ENCODE peak calls at places on chromosome 10, in nine cellular contexts. J is NAMALWA; O is effector memory CD4-positive, alpha-beta T cell; H is endothelial cell; G is cortex of kidney; F is memory B cell; S is ELF-1; I is breast epithelium; B is Daoy. V is an unnamed sample.

GRCh38 chr10:72041491-72041890 is 46.9 kb downstream of the SPOCK2 start:
- DNase-seq in J (no peak), O (no peak), H (no peak), G (no peak), F (no peak), S (no peak), I (no peak), B (no peak), V (no peak)

GRCh38 chr10:21528452-21529235 is 3.2 kb upstream of the SKIDA1 start:
- DNase-seq in J (no peak), O (no peak), H (no peak), G (no peak), F (no peak), S (peak), I (no peak), B (peak), V (no peak)

GRCh38 chr10:71964669-71965515 is 697 bp downstream of the CHST3 start:
- DNase-seq in J (no peak), O (no peak), H (peak), G (no peak), F (no peak), S (peak), I (no peak), B (peak), V (no peak)

GRCh38 chr10:75165684-75166622 is 44.6 kb upstream of the VDAC2 start:
- DNase-seq in J (no peak), O (no peak), H (no peak), G (no peak), F (no peak), S (no peak), I (no peak), B (no peak), V (peak)

GRCh38 chr10:27360581-27361172 is 120.1 kb upstream of the ACBD5 start:
- DNase-seq in J (peak), O (peak), H (peak), G (no peak), F (peak), S (peak), I (peak), B (peak), V (peak)

GRCh38 chr10:71873582-71874182 is 22.6 kb upstream of the PSAP start:
- DNase-seq in J (no peak), O (no peak), H (no peak), G (no peak), F (no peak), S (no peak), I (no peak), B (no peak), V (no peak)

GRCh38 chr10:86872757-86873156 is 84.7 kb downstream of the MMRN2 start:
- DNase-seq in J (no peak), O (no peak), H (no peak), G (no peak), F (no peak), S (peak), I (no peak), B (peak), V (no peak)

GRCh38 chr10:66283064-66283463 is 642.8 kb upstream of the LRRTM3 start:
- DNase-seq in J (no peak), O (no peak), H (no peak), G (no peak), F (no peak), S (no peak), I (no peak), B (no peak), V (no peak)

GRCh38 chr10:50544095-50544856 is 79.5 kb downstream of the SGMS1 start:
- DNase-seq in J (no peak), O (no peak), H (no peak), G (no peak), F (no peak), S (no peak), I (no peak), B (no peak), V (no peak)

GRCh38 chr10:73931767-73932624 is 21.1 kb downstream of the PLAU start:
- DNase-seq in J (no peak), O (peak), H (no peak), G (no peak), F (no peak), S (peak), I (no peak), B (peak), V (peak)

GRCh38 chr10:31962826-31963597 is 34.4 kb upstream of the ARHGAP12 start:
- DNase-seq in J (no peak), O (no peak), H (no peak), G (no peak), F (no peak), S (peak), I (no peak), B (no peak), V (no peak)

GRCh38 chr10:90042075-90042474 is 340.7 kb downstream of the KIF20B start:
- DNase-seq in J (no peak), O (no peak), H (no peak), G (no peak), F (no peak), S (peak), I (no peak), B (no peak), V (no peak)

GRCh38 chr10:28250782-28251181 is 52.1 kb downstream of the MPP7 start:
- DNase-seq in J (peak), O (no peak), H (no peak), G (no peak), F (no peak), S (no peak), I (no peak), B (no peak), V (peak)

GRCh38 chr10:100724531-100725027 is 20.8 kb upstream of the PAX2 start:
- DNase-seq in J (no peak), O (no peak), H (no peak), G (no peak), F (no peak), S (no peak), I (no peak), B (no peak), V (no peak)

GRCh38 chr10:34796133-34796532 is 19.0 kb downstream of the PARD3 start:
- DNase-seq in J (no peak), O (no peak), H (no peak), G (no peak), F (no peak), S (no peak), I (no peak), B (no peak), V (no peak)

GRCh38 chr10:118669020-118669766 is 73.7 kb upstream of the PRLHR start:
- DNase-seq in J (no peak), O (no peak), H (no peak), G (no peak), F (no peak), S (no peak), I (no peak), B (no peak), V (peak)

GRCh38 chr10:59799421-59799820 is 46.2 kb upstream of the MRLN start:
- DNase-seq in J (no peak), O (no peak), H (no peak), G (no peak), F (no peak), S (no peak), I (no peak), B (no peak), V (no peak)

GRCh38 chr10:14707441-14707840 is 67.3 kb downstream of the FAM107B start:
- DNase-seq in J (no peak), O (no peak), H (no peak), G (no peak), F (no peak), S (no peak), I (no peak), B (no peak), V (no peak)

GRCh38 chr10:118967160-118967559 is 62.4 kb upstream of the NANOS1 start:
- DNase-seq in J (no peak), O (no peak), H (no peak), G (no peak), F (no peak), S (peak), I (no peak), B (no peak), V (no peak)

GRCh38 chr10:52146766-52147165 is 167.3 kb upstream of the DKK1 start:
- DNase-seq in J (no peak), O (no peak), H (no peak), G (no peak), F (no peak), S (no peak), I (no peak), B (no peak), V (no peak)

GRCh38 chr10:99285846-99286245 is 43.3 kb upstream of the CNNM1 start:
- DNase-seq in J (no peak), O (no peak), H (no peak), G (no peak), F (no peak), S (no peak), I (no peak), B (no peak), V (no peak)

GRCh38 chr10:17835688-17836087 is 26.5 kb downstream of the MRC1 start:
- DNase-seq in J (no peak), O (no peak), H (no peak), G (no peak), F (no peak), S (peak), I (no peak), B (peak), V (no peak)

GRCh38 chr10:60413306-60414012 is 23.8 kb upstream of the ANK3 start:
- DNase-seq in J (no peak), O (no peak), H (no peak), G (no peak), F (no peak), S (no peak), I (no peak), B (no peak), V (no peak)

GRCh38 chr10:18137111-18137510 is 3.1 kb upstream of the CACNB2 start:
- DNase-seq in J (no peak), O (no peak), H (no peak), G (no peak), F (no peak), S (no peak), I (no peak), B (no peak), V (no peak)

GRCh38 chr10:50582766-50583762 is 40.7 kb downstream of the SGMS1 start:
- DNase-seq in J (no peak), O (no peak), H (no peak), G (no peak), F (no peak), S (no peak), I (no peak), B (no peak), V (no peak)

GRCh38 chr10:17286562-17287089 is 58.6 kb downstream of the VIM start:
- DNase-seq in J (no peak), O (no peak), H (no peak), G (no peak), F (no peak), S (peak), I (no peak), B (no peak), V (no peak)

GRCh38 chr10:14500172-14500765 is 169.5 kb upstream of the FRMD4A start:
- DNase-seq in J (no peak), O (no peak), H (no peak), G (no peak), F (no peak), S (no peak), I (no peak), B (no peak), V (peak)

GRCh38 chr10:5428133-5428532 is 15.8 kb downstream of the NET1 start:
- DNase-seq in J (no peak), O (no peak), H (no peak), G (no peak), F (no peak), S (no peak), I (no peak), B (no peak), V (no peak)

GRCh38 chr10:85047170-85047834 is 718.9 kb downstream of the CCSER2 start:
- DNase-seq in J (no peak), O (no peak), H (no peak), G (no peak), F (no peak), S (no peak), I (no peak), B (no peak), V (no peak)

GRCh38 chr10:131048595-131048994 is 262.9 kb downstream of the TCERG1L start:
- DNase-seq in J (no peak), O (no peak), H (no peak), G (no peak), F (no peak), S (peak), I (no peak), B (no peak), V (no peak)

GRCh38 chr10:60385399-60385738 is 4.3 kb downstream of the ANK3 start:
- DNase-seq in J (no peak), O (no peak), H (no peak), G (no peak), F (no peak), S (no peak), I (no peak), B (no peak), V (no peak)

GRCh38 chr10:13877154-13877909 is 290.6 kb downstream of the PRPF18 start:
- DNase-seq in J (no peak), O (no peak), H (no peak), G (no peak), F (no peak), S (no peak), I (no peak), B (no peak), V (no peak)

GRCh38 chr10:132536964-132537712 is 449 bp upstream of the INPP5A start:
- DNase-seq in J (peak), O (peak), H (peak), G (peak), F (peak), S (peak), I (peak), B (peak), V (peak)

GRCh38 chr10:45464958-45465567 is 91.0 kb downstream of the ALOX5 start:
- DNase-seq in J (peak), O (peak), H (peak), G (no peak), F (peak), S (peak), I (peak), B (peak), V (peak)

GRCh38 chr10:92897916-92898315 is 49.6 kb downstream of the EXOC6 start:
- DNase-seq in J (no peak), O (no peak), H (no peak), G (no peak), F (no peak), S (no peak), I (no peak), B (no peak), V (peak)

GRCh38 chr10:70348228-70348850 is 34.1 kb downstream of the LRRC20 start:
- DNase-seq in J (peak), O (no peak), H (peak), G (no peak), F (no peak), S (peak), I (no peak), B (peak), V (peak)

GRCh38 chr10:49008056-49008455 is 68.4 kb upstream of the LRRC18 start:
- DNase-seq in J (no peak), O (no peak), H (no peak), G (no peak), F (no peak), S (no peak), I (no peak), B (no peak), V (no peak)

GRCh38 chr10:126016156-126016805 is 119.9 kb downstream of the FANK1 start:
- DNase-seq in J (no peak), O (no peak), H (no peak), G (no peak), F (no peak), S (no peak), I (no peak), B (no peak), V (no peak)

GRCh38 chr10:131218811-131219583 is 92.5 kb downstream of the TCERG1L start:
- DNase-seq in J (no peak), O (no peak), H (no peak), G (no peak), F (no peak), S (no peak), I (no peak), B (no peak), V (no peak)

V was measured in NB4.